ENCODE peak calls at places on chromosomes 13 and 19, in ten cellular contexts. Z, D, F, O, W, S, G, M, A and L are unnamed samples.

GRCh38 chr19:38274734-38275133 is 10.4 kb downstream of the SPINT2 start:
- DNase-seq in Z (no peak), D (no peak), F (peak), O (no peak), W (no peak), S (no peak), G (no peak), M (no peak), A (no peak), L (no peak)

GRCh38 chr13:83085186-83085900 is 796.9 kb downstream of the SLITRK1 start:
- DNase-seq in Z (no peak), D (no peak), F (no peak), O (no peak), W (no peak), S (peak), G (no peak), M (no peak), A (no peak), L (no peak)

GRCh38 chr19:40416918-40417713 is 3.9 kb upstream of the PRX start:
- DNase-seq in Z (no peak), D (peak), F (no peak), O (peak), W (no peak), S (peak), G (peak), M (no peak), A (no peak), L (no peak)

GRCh38 chr13:94408300-94409036 is 71.0 kb downstream of the DCT start:
- DNase-seq in Z (no peak), D (no peak), F (no peak), O (no peak), W (no peak), S (no peak), G (no peak), M (no peak), A (no peak), L (no peak)

GRCh38 chr13:105063676-105064075 is 1471.8 kb downstream of the EFNB2 start:
- DNase-seq in Z (no peak), D (peak), F (no peak), O (no peak), W (no peak), S (peak), G (no peak), M (no peak), A (no peak), L (no peak)

GRCh38 chr19:9861503-9861902 is 26.4 kb downstream of the PIN1 start:
- DNase-seq in Z (no peak), D (no peak), F (no peak), O (no peak), W (no peak), S (no peak), G (no peak), M (no peak), A (no peak), L (no peak)

GRCh38 chr19:55070755-55071502 is 4.7 kb upstream of the EPS8L1 start:
- DNase-seq in Z (peak), D (peak), F (no peak), O (no peak), W (no peak), S (peak), G (peak), M (no peak), A (no peak), L (peak)

GRCh38 chr13:42549555-42549941 is 24.4 kb upstream of the TNFSF11 start:
- DNase-seq in Z (no peak), D (no peak), F (no peak), O (no peak), W (no peak), S (no peak), G (no peak), M (no peak), A (no peak), L (no peak)

GRCh38 chr19:19531951-19532805 is 3.5 kb downstream of the YJEFN3 start:
- DNase-seq in Z (no peak), D (peak), F (peak), O (peak), W (no peak), S (peak), G (peak), M (peak), A (peak), L (peak)

GRCh38 chr13:92739306-92739818 is 487.2 kb upstream of the GPC6 start:
- DNase-seq in Z (no peak), D (no peak), F (no peak), O (no peak), W (no peak), S (peak), G (no peak), M (no peak), A (no peak), L (no peak)